ENCODE peak calls at places on chromosomes 4 and X, in nine cellular contexts. One of them, this sample, is unnamed.

GRCh38 chr4:55184600-55185523 is 59.5 kb upstream of the KDR start:
- DNase-seq in cardiac muscle cell: peak
- DNase-seq in RKO: no peak
- DNase-seq in stimulated activated CD4-positive, alpha-beta T cell treated with anti-CD3 and anti-CD28 coated beads, Interleukin-12 subunit alpha, Interleukin-12 subunit beta, amount 100 ng/mL, for 24 hours: peak
- DNase-seq in BE2C: peak
- DNase-seq in foreskin fibroblast: peak
- DNase-seq in cardiac fibroblast: peak
- DNase-seq in activated CD4-positive, alpha-beta T cell treated with anti-CD3 and anti-CD28 coated beads for 4 hours: peak
- DNase-seq in psoas muscle: no peak
- DNase-seq in this sample: peak

GRCh38 chr4:183505556-183506388 is 914 bp downstream of the ING2 start:
- DNase-seq in cardiac muscle cell: peak
- DNase-seq in RKO: peak
- DNase-seq in stimulated activated CD4-positive, alpha-beta T cell treated with anti-CD3 and anti-CD28 coated beads, Interleukin-12 subunit alpha, Interleukin-12 subunit beta, amount 100 ng/mL, for 24 hours: peak
- DNase-seq in BE2C: peak
- DNase-seq in foreskin fibroblast: peak
- DNase-seq in cardiac fibroblast: peak
- DNase-seq in activated CD4-positive, alpha-beta T cell treated with anti-CD3 and anti-CD28 coated beads for 4 hours: peak
- DNase-seq in psoas muscle: peak
- DNase-seq in this sample: peak

GRCh38 chr4:87944967-87945366 is 30.5 kb upstream of the SPP1 start:
- DNase-seq in cardiac muscle cell: no peak
- DNase-seq in RKO: no peak
- DNase-seq in stimulated activated CD4-positive, alpha-beta T cell treated with anti-CD3 and anti-CD28 coated beads, Interleukin-12 subunit alpha, Interleukin-12 subunit beta, amount 100 ng/mL, for 24 hours: no peak
- DNase-seq in BE2C: no peak
- DNase-seq in foreskin fibroblast: no peak
- DNase-seq in cardiac fibroblast: no peak
- DNase-seq in activated CD4-positive, alpha-beta T cell treated with anti-CD3 and anti-CD28 coated beads for 4 hours: no peak
- DNase-seq in psoas muscle: no peak
- DNase-seq in this sample: no peak

GRCh38 chr4:139017861-139018260 is 2.3 kb downstream of the NOCT start:
- DNase-seq in cardiac muscle cell: no peak
- DNase-seq in RKO: no peak
- DNase-seq in stimulated activated CD4-positive, alpha-beta T cell treated with anti-CD3 and anti-CD28 coated beads, Interleukin-12 subunit alpha, Interleukin-12 subunit beta, amount 100 ng/mL, for 24 hours: no peak
- DNase-seq in BE2C: no peak
- DNase-seq in foreskin fibroblast: peak
- DNase-seq in cardiac fibroblast: peak
- DNase-seq in activated CD4-positive, alpha-beta T cell treated with anti-CD3 and anti-CD28 coated beads for 4 hours: no peak
- DNase-seq in psoas muscle: no peak
- DNase-seq in this sample: no peak

GRCh38 chrX:130885508-130885907 is 17.5 kb downstream of the ENOX2 start:
- DNase-seq in cardiac muscle cell: no peak
- DNase-seq in RKO: no peak
- DNase-seq in stimulated activated CD4-positive, alpha-beta T cell treated with anti-CD3 and anti-CD28 coated beads, Interleukin-12 subunit alpha, Interleukin-12 subunit beta, amount 100 ng/mL, for 24 hours: no peak
- DNase-seq in BE2C: no peak
- DNase-seq in foreskin fibroblast: no peak
- DNase-seq in cardiac fibroblast: no peak
- DNase-seq in activated CD4-positive, alpha-beta T cell treated with anti-CD3 and anti-CD28 coated beads for 4 hours: no peak
- DNase-seq in psoas muscle: no peak
- DNase-seq in this sample: no peak

GRCh38 chr4:151227731-151228130 is 49.2 kb upstream of the PRSS48 start:
- DNase-seq in cardiac muscle cell: no peak
- DNase-seq in RKO: peak
- DNase-seq in stimulated activated CD4-positive, alpha-beta T cell treated with anti-CD3 and anti-CD28 coated beads, Interleukin-12 subunit alpha, Interleukin-12 subunit beta, amount 100 ng/mL, for 24 hours: no peak
- DNase-seq in BE2C: no peak
- DNase-seq in foreskin fibroblast: peak
- DNase-seq in cardiac fibroblast: peak
- DNase-seq in activated CD4-positive, alpha-beta T cell treated with anti-CD3 and anti-CD28 coated beads for 4 hours: no peak
- DNase-seq in psoas muscle: peak
- DNase-seq in this sample: no peak

GRCh38 chr4:155433636-155434360 is 57.0 kb upstream of the MAP9 start:
- DNase-seq in cardiac muscle cell: no peak
- DNase-seq in RKO: peak
- DNase-seq in stimulated activated CD4-positive, alpha-beta T cell treated with anti-CD3 and anti-CD28 coated beads, Interleukin-12 subunit alpha, Interleukin-12 subunit beta, amount 100 ng/mL, for 24 hours: no peak
- DNase-seq in BE2C: no peak
- DNase-seq in foreskin fibroblast: peak
- DNase-seq in cardiac fibroblast: peak
- DNase-seq in activated CD4-positive, alpha-beta T cell treated with anti-CD3 and anti-CD28 coated beads for 4 hours: no peak
- DNase-seq in psoas muscle: no peak
- DNase-seq in this sample: no peak

GRCh38 chr4:40990202-40990898 is 224.0 kb downstream of the APBB2 start:
- DNase-seq in cardiac muscle cell: no peak
- DNase-seq in RKO: peak
- DNase-seq in stimulated activated CD4-positive, alpha-beta T cell treated with anti-CD3 and anti-CD28 coated beads, Interleukin-12 subunit alpha, Interleukin-12 subunit beta, amount 100 ng/mL, for 24 hours: no peak
- DNase-seq in BE2C: no peak
- DNase-seq in foreskin fibroblast: peak
- DNase-seq in cardiac fibroblast: peak
- DNase-seq in activated CD4-positive, alpha-beta T cell treated with anti-CD3 and anti-CD28 coated beads for 4 hours: no peak
- DNase-seq in psoas muscle: no peak
- DNase-seq in this sample: peak

GRCh38 chr4:179095585-179096228 is 1653.5 kb upstream of the AGA start:
- DNase-seq in cardiac muscle cell: peak
- DNase-seq in RKO: peak
- DNase-seq in stimulated activated CD4-positive, alpha-beta T cell treated with anti-CD3 and anti-CD28 coated beads, Interleukin-12 subunit alpha, Interleukin-12 subunit beta, amount 100 ng/mL, for 24 hours: no peak
- DNase-seq in BE2C: no peak
- DNase-seq in foreskin fibroblast: no peak
- DNase-seq in cardiac fibroblast: peak
- DNase-seq in activated CD4-positive, alpha-beta T cell treated with anti-CD3 and anti-CD28 coated beads for 4 hours: no peak
- DNase-seq in psoas muscle: no peak
- DNase-seq in this sample: no peak

GRCh38 chr4:1090465-1091440 is 22.6 kb downstream of the RNF212 start:
- DNase-seq in cardiac muscle cell: no peak
- DNase-seq in RKO: no peak
- DNase-seq in stimulated activated CD4-positive, alpha-beta T cell treated with anti-CD3 and anti-CD28 coated beads, Interleukin-12 subunit alpha, Interleukin-12 subunit beta, amount 100 ng/mL, for 24 hours: no peak
- DNase-seq in BE2C: no peak
- DNase-seq in foreskin fibroblast: no peak
- DNase-seq in cardiac fibroblast: no peak
- DNase-seq in activated CD4-positive, alpha-beta T cell treated with anti-CD3 and anti-CD28 coated beads for 4 hours: no peak
- DNase-seq in psoas muscle: no peak
- DNase-seq in this sample: no peak

GRCh38 chr4:36053931-36054330 is 190.4 kb downstream of the ARAP2 start:
- DNase-seq in cardiac muscle cell: no peak
- DNase-seq in RKO: no peak
- DNase-seq in stimulated activated CD4-positive, alpha-beta T cell treated with anti-CD3 and anti-CD28 coated beads, Interleukin-12 subunit alpha, Interleukin-12 subunit beta, amount 100 ng/mL, for 24 hours: no peak
- DNase-seq in BE2C: no peak
- DNase-seq in foreskin fibroblast: no peak
- DNase-seq in cardiac fibroblast: no peak
- DNase-seq in activated CD4-positive, alpha-beta T cell treated with anti-CD3 and anti-CD28 coated beads for 4 hours: no peak
- DNase-seq in psoas muscle: no peak
- DNase-seq in this sample: no peak

GRCh38 chr4:75660491-75660890 is 12.7 kb downstream of the G3BP2 start:
- DNase-seq in cardiac muscle cell: no peak
- DNase-seq in RKO: no peak
- DNase-seq in stimulated activated CD4-positive, alpha-beta T cell treated with anti-CD3 and anti-CD28 coated beads, Interleukin-12 subunit alpha, Interleukin-12 subunit beta, amount 100 ng/mL, for 24 hours: no peak
- DNase-seq in BE2C: no peak
- DNase-seq in foreskin fibroblast: no peak
- DNase-seq in cardiac fibroblast: no peak
- DNase-seq in activated CD4-positive, alpha-beta T cell treated with anti-CD3 and anti-CD28 coated beads for 4 hours: no peak
- DNase-seq in psoas muscle: no peak
- DNase-seq in this sample: no peak

GRCh38 chr4:134934036-134934806 is 732.6 kb upstream of the PABPC4L start:
- DNase-seq in cardiac muscle cell: no peak
- DNase-seq in RKO: no peak
- DNase-seq in stimulated activated CD4-positive, alpha-beta T cell treated with anti-CD3 and anti-CD28 coated beads, Interleukin-12 subunit alpha, Interleukin-12 subunit beta, amount 100 ng/mL, for 24 hours: no peak
- DNase-seq in BE2C: no peak
- DNase-seq in foreskin fibroblast: no peak
- DNase-seq in cardiac fibroblast: no peak
- DNase-seq in activated CD4-positive, alpha-beta T cell treated with anti-CD3 and anti-CD28 coated beads for 4 hours: no peak
- DNase-seq in psoas muscle: no peak
- DNase-seq in this sample: peak

GRCh38 chrX:55135171-55135570 is 46.4 kb downstream of the PAGE2 start:
- DNase-seq in cardiac muscle cell: peak
- DNase-seq in RKO: peak
- DNase-seq in stimulated activated CD4-positive, alpha-beta T cell treated with anti-CD3 and anti-CD28 coated beads, Interleukin-12 subunit alpha, Interleukin-12 subunit beta, amount 100 ng/mL, for 24 hours: no peak
- DNase-seq in BE2C: peak
- DNase-seq in foreskin fibroblast: peak
- DNase-seq in cardiac fibroblast: peak
- DNase-seq in activated CD4-positive, alpha-beta T cell treated with anti-CD3 and anti-CD28 coated beads for 4 hours: peak
- DNase-seq in psoas muscle: peak
- DNase-seq in this sample: peak

GRCh38 chr4:186016796-186017195 is 52.2 kb upstream of the TLR3 start:
- DNase-seq in cardiac muscle cell: no peak
- DNase-seq in RKO: no peak
- DNase-seq in stimulated activated CD4-positive, alpha-beta T cell treated with anti-CD3 and anti-CD28 coated beads, Interleukin-12 subunit alpha, Interleukin-12 subunit beta, amount 100 ng/mL, for 24 hours: no peak
- DNase-seq in BE2C: no peak
- DNase-seq in foreskin fibroblast: no peak
- DNase-seq in cardiac fibroblast: no peak
- DNase-seq in activated CD4-positive, alpha-beta T cell treated with anti-CD3 and anti-CD28 coated beads for 4 hours: no peak
- DNase-seq in psoas muscle: no peak
- DNase-seq in this sample: no peak

GRCh38 chr4:94968493-94968892 is 210.7 kb downstream of the BMPR1B start:
- DNase-seq in cardiac muscle cell: no peak
- DNase-seq in RKO: no peak
- DNase-seq in stimulated activated CD4-positive, alpha-beta T cell treated with anti-CD3 and anti-CD28 coated beads, Interleukin-12 subunit alpha, Interleukin-12 subunit beta, amount 100 ng/mL, for 24 hours: no peak
- DNase-seq in BE2C: no peak
- DNase-seq in foreskin fibroblast: no peak
- DNase-seq in cardiac fibroblast: no peak
- DNase-seq in activated CD4-positive, alpha-beta T cell treated with anti-CD3 and anti-CD28 coated beads for 4 hours: no peak
- DNase-seq in psoas muscle: no peak
- DNase-seq in this sample: no peak

GRCh38 chrX:12210921-12211320 is 72.6 kb downstream of the FRMPD4 start:
- DNase-seq in cardiac muscle cell: no peak
- DNase-seq in RKO: no peak
- DNase-seq in stimulated activated CD4-positive, alpha-beta T cell treated with anti-CD3 and anti-CD28 coated beads, Interleukin-12 subunit alpha, Interleukin-12 subunit beta, amount 100 ng/mL, for 24 hours: no peak
- DNase-seq in BE2C: no peak
- DNase-seq in foreskin fibroblast: peak
- DNase-seq in cardiac fibroblast: peak
- DNase-seq in activated CD4-positive, alpha-beta T cell treated with anti-CD3 and anti-CD28 coated beads for 4 hours: no peak
- DNase-seq in psoas muscle: no peak
- DNase-seq in this sample: peak

GRCh38 chr4:82230310-82230709 is 143.5 kb downstream of the HNRNPD start:
- DNase-seq in cardiac muscle cell: no peak
- DNase-seq in RKO: no peak
- DNase-seq in stimulated activated CD4-positive, alpha-beta T cell treated with anti-CD3 and anti-CD28 coated beads, Interleukin-12 subunit alpha, Interleukin-12 subunit beta, amount 100 ng/mL, for 24 hours: no peak
- DNase-seq in BE2C: no peak
- DNase-seq in foreskin fibroblast: no peak
- DNase-seq in cardiac fibroblast: peak
- DNase-seq in activated CD4-positive, alpha-beta T cell treated with anti-CD3 and anti-CD28 coated beads for 4 hours: no peak
- DNase-seq in psoas muscle: no peak
- DNase-seq in this sample: peak

GRCh38 chr4:87097075-87097474 is 123.3 kb downstream of the KLHL8 start:
- DNase-seq in cardiac muscle cell: peak
- DNase-seq in RKO: no peak
- DNase-seq in stimulated activated CD4-positive, alpha-beta T cell treated with anti-CD3 and anti-CD28 coated beads, Interleukin-12 subunit alpha, Interleukin-12 subunit beta, amount 100 ng/mL, for 24 hours: no peak
- DNase-seq in BE2C: no peak
- DNase-seq in foreskin fibroblast: no peak
- DNase-seq in cardiac fibroblast: no peak
- DNase-seq in activated CD4-positive, alpha-beta T cell treated with anti-CD3 and anti-CD28 coated beads for 4 hours: no peak
- DNase-seq in psoas muscle: no peak
- DNase-seq in this sample: no peak

GRCh38 chrX:54494970-54495813 is 842 bp downstream of the FGD1 start:
- DNase-seq in cardiac muscle cell: peak
- DNase-seq in RKO: no peak
- DNase-seq in stimulated activated CD4-positive, alpha-beta T cell treated with anti-CD3 and anti-CD28 coated beads, Interleukin-12 subunit alpha, Interleukin-12 subunit beta, amount 100 ng/mL, for 24 hours: no peak
- DNase-seq in BE2C: peak
- DNase-seq in foreskin fibroblast: peak
- DNase-seq in cardiac fibroblast: peak
- DNase-seq in activated CD4-positive, alpha-beta T cell treated with anti-CD3 and anti-CD28 coated beads for 4 hours: no peak
- DNase-seq in psoas muscle: no peak
- DNase-seq in this sample: no peak

GRCh38 chrX:124594017-124594651 is 247.8 kb downstream of the SH2D1A start:
- DNase-seq in cardiac muscle cell: no peak
- DNase-seq in RKO: no peak
- DNase-seq in stimulated activated CD4-positive, alpha-beta T cell treated with anti-CD3 and anti-CD28 coated beads, Interleukin-12 subunit alpha, Interleukin-12 subunit beta, amount 100 ng/mL, for 24 hours: no peak
- DNase-seq in BE2C: no peak
- DNase-seq in foreskin fibroblast: peak
- DNase-seq in cardiac fibroblast: no peak
- DNase-seq in activated CD4-positive, alpha-beta T cell treated with anti-CD3 and anti-CD28 coated beads for 4 hours: no peak
- DNase-seq in psoas muscle: no peak
- DNase-seq in this sample: no peak

GRCh38 chr4:130563185-130563890 is 1467.4 kb downstream of the C4orf33 start:
- DNase-seq in cardiac muscle cell: peak
- DNase-seq in RKO: peak
- DNase-seq in stimulated activated CD4-positive, alpha-beta T cell treated with anti-CD3 and anti-CD28 coated beads, Interleukin-12 subunit alpha, Interleukin-12 subunit beta, amount 100 ng/mL, for 24 hours: no peak
- DNase-seq in BE2C: peak
- DNase-seq in foreskin fibroblast: peak
- DNase-seq in cardiac fibroblast: peak
- DNase-seq in activated CD4-positive, alpha-beta T cell treated with anti-CD3 and anti-CD28 coated beads for 4 hours: no peak
- DNase-seq in psoas muscle: peak
- DNase-seq in this sample: no peak

GRCh38 chr4:124710911-124711310 is 1.6 kb downstream of the ANKRD50 start:
- DNase-seq in cardiac muscle cell: no peak
- DNase-seq in RKO: peak
- DNase-seq in stimulated activated CD4-positive, alpha-beta T cell treated with anti-CD3 and anti-CD28 coated beads, Interleukin-12 subunit alpha, Interleukin-12 subunit beta, amount 100 ng/mL, for 24 hours: no peak
- DNase-seq in BE2C: no peak
- DNase-seq in foreskin fibroblast: peak
- DNase-seq in cardiac fibroblast: peak
- DNase-seq in activated CD4-positive, alpha-beta T cell treated with anti-CD3 and anti-CD28 coated beads for 4 hours: no peak
- DNase-seq in psoas muscle: no peak
- DNase-seq in this sample: no peak

GRCh38 chr4:140243345-140243753 is 89.4 kb upstream of the MAML3 start:
- DNase-seq in cardiac muscle cell: peak
- DNase-seq in RKO: no peak
- DNase-seq in stimulated activated CD4-positive, alpha-beta T cell treated with anti-CD3 and anti-CD28 coated beads, Interleukin-12 subunit alpha, Interleukin-12 subunit beta, amount 100 ng/mL, for 24 hours: no peak
- DNase-seq in BE2C: no peak
- DNase-seq in foreskin fibroblast: no peak
- DNase-seq in cardiac fibroblast: no peak
- DNase-seq in activated CD4-positive, alpha-beta T cell treated with anti-CD3 and anti-CD28 coated beads for 4 hours: peak
- DNase-seq in psoas muscle: no peak
- DNase-seq in this sample: peak

GRCh38 chr4:81625422-81626417 is 154.0 kb upstream of the RASGEF1B start:
- DNase-seq in cardiac muscle cell: no peak
- DNase-seq in RKO: no peak
- DNase-seq in stimulated activated CD4-positive, alpha-beta T cell treated with anti-CD3 and anti-CD28 coated beads, Interleukin-12 subunit alpha, Interleukin-12 subunit beta, amount 100 ng/mL, for 24 hours: no peak
- DNase-seq in BE2C: no peak
- DNase-seq in foreskin fibroblast: no peak
- DNase-seq in cardiac fibroblast: no peak
- DNase-seq in activated CD4-positive, alpha-beta T cell treated with anti-CD3 and anti-CD28 coated beads for 4 hours: no peak
- DNase-seq in psoas muscle: no peak
- DNase-seq in this sample: no peak

GRCh38 chrX:151694121-151694520 is 1.1 kb upstream of the PRRG3 start:
- DNase-seq in cardiac muscle cell: no peak
- DNase-seq in RKO: no peak
- DNase-seq in stimulated activated CD4-positive, alpha-beta T cell treated with anti-CD3 and anti-CD28 coated beads, Interleukin-12 subunit alpha, Interleukin-12 subunit beta, amount 100 ng/mL, for 24 hours: no peak
- DNase-seq in BE2C: no peak
- DNase-seq in foreskin fibroblast: no peak
- DNase-seq in cardiac fibroblast: no peak
- DNase-seq in activated CD4-positive, alpha-beta T cell treated with anti-CD3 and anti-CD28 coated beads for 4 hours: no peak
- DNase-seq in psoas muscle: no peak
- DNase-seq in this sample: no peak

GRCh38 chr4:24244663-24245519 is 339.5 kb downstream of the DHX15 start:
- DNase-seq in cardiac muscle cell: peak
- DNase-seq in RKO: no peak
- DNase-seq in stimulated activated CD4-positive, alpha-beta T cell treated with anti-CD3 and anti-CD28 coated beads, Interleukin-12 subunit alpha, Interleukin-12 subunit beta, amount 100 ng/mL, for 24 hours: no peak
- DNase-seq in BE2C: no peak
- DNase-seq in foreskin fibroblast: peak
- DNase-seq in cardiac fibroblast: peak
- DNase-seq in activated CD4-positive, alpha-beta T cell treated with anti-CD3 and anti-CD28 coated beads for 4 hours: no peak
- DNase-seq in psoas muscle: peak
- DNase-seq in this sample: no peak

GRCh38 chr4:56570041-56570440 is 64.5 kb downstream of the ARL9 start:
- DNase-seq in cardiac muscle cell: no peak
- DNase-seq in RKO: no peak
- DNase-seq in stimulated activated CD4-positive, alpha-beta T cell treated with anti-CD3 and anti-CD28 coated beads, Interleukin-12 subunit alpha, Interleukin-12 subunit beta, amount 100 ng/mL, for 24 hours: no peak
- DNase-seq in BE2C: no peak
- DNase-seq in foreskin fibroblast: no peak
- DNase-seq in cardiac fibroblast: peak
- DNase-seq in activated CD4-positive, alpha-beta T cell treated with anti-CD3 and anti-CD28 coated beads for 4 hours: no peak
- DNase-seq in psoas muscle: no peak
- DNase-seq in this sample: peak

GRCh38 chr4:103449285-103449684 is 251.1 kb upstream of the CENPE start:
- DNase-seq in cardiac muscle cell: no peak
- DNase-seq in RKO: no peak
- DNase-seq in stimulated activated CD4-positive, alpha-beta T cell treated with anti-CD3 and anti-CD28 coated beads, Interleukin-12 subunit alpha, Interleukin-12 subunit beta, amount 100 ng/mL, for 24 hours: no peak
- DNase-seq in BE2C: no peak
- DNase-seq in foreskin fibroblast: no peak
- DNase-seq in cardiac fibroblast: no peak
- DNase-seq in activated CD4-positive, alpha-beta T cell treated with anti-CD3 and anti-CD28 coated beads for 4 hours: no peak
- DNase-seq in psoas muscle: no peak
- DNase-seq in this sample: no peak

GRCh38 chr4:11548529-11549176 is 120.0 kb upstream of the HS3ST1 start:
- DNase-seq in cardiac muscle cell: peak
- DNase-seq in RKO: no peak
- DNase-seq in stimulated activated CD4-positive, alpha-beta T cell treated with anti-CD3 and anti-CD28 coated beads, Interleukin-12 subunit alpha, Interleukin-12 subunit beta, amount 100 ng/mL, for 24 hours: no peak
- DNase-seq in BE2C: no peak
- DNase-seq in foreskin fibroblast: no peak
- DNase-seq in cardiac fibroblast: peak
- DNase-seq in activated CD4-positive, alpha-beta T cell treated with anti-CD3 and anti-CD28 coated beads for 4 hours: no peak
- DNase-seq in psoas muscle: no peak
- DNase-seq in this sample: peak